ENCODE peak calls at places on chromosomes 12 and 14, in five cellular contexts. S, B, C, A and X are unnamed samples.

GRCh38 chr14:53952533-53952932 is 4.1 kb downstream of the BMP4 start:
- DNase-seq in S (no peak), B (peak; percentile 16), C (no peak), A (no peak), X (no peak)

GRCh38 chr12:69834566-69834965 is 9.5 kb downstream of the MYRFL start:
- DNase-seq in S (no peak), B (no peak), C (no peak), A (no peak), X (no peak)

GRCh38 chr12:73057428-73057827 is 785.3 kb downstream of the TRHDE start:
- DNase-seq in S (no peak), B (no peak), C (no peak), A (no peak), X (no peak)

GRCh38 chr12:128817115-128818015 is 6.4 kb downstream of the SLC15A4 start:
- DNase-seq in S (no peak), B (no peak), C (peak; percentile 71), A (peak; percentile 94), X (peak; percentile 38)

GRCh38 chr14:45680531-45680930 is 427.5 kb upstream of the MIS18BP1 start:
- DNase-seq in S (no peak), B (peak; percentile 11), C (no peak), A (no peak), X (peak; percentile 36)

GRCh38 chr12:108475396-108475795 is 39.7 kb upstream of the FICD start:
- DNase-seq in S (no peak), B (no peak), C (no peak), A (no peak), X (no peak)

GRCh38 chr14:67432088-67432564 is 20.2 kb upstream of the PLEK2 start:
- DNase-seq in S (no peak), B (no peak), C (no peak), A (no peak), X (no peak)

GRCh38 chr12:9064815-9065606 is 50.7 kb downstream of the A2M start:
- DNase-seq in S (no peak), B (peak; percentile 67), C (peak; percentile 71), A (peak; percentile 76), X (peak; percentile 57)

GRCh38 chr14:59018978-59019377 is 169.5 kb upstream of the DAAM1 start:
- DNase-seq in S (no peak), B (peak; percentile 53), C (no peak), A (no peak), X (no peak)

GRCh38 chr12:89529738-89530137 is 3.9 kb upstream of the POC1B start:
- DNase-seq in S (no peak), B (peak; percentile 74), C (no peak), A (no peak), X (no peak)

GRCh38 chr12:64695550-64695949 is 63.7 kb downstream of the GNS start:
- DNase-seq in S (no peak), B (no peak), C (no peak), A (no peak), X (no peak)

GRCh38 chr12:64694130-64695078 is 64.8 kb downstream of the GNS start:
- DNase-seq in S (no peak), B (no peak), C (no peak), A (no peak), X (no peak)

GRCh38 chr12:64688715-64689114 is 70.5 kb downstream of the GNS start:
- DNase-seq in S (no peak), B (no peak), C (no peak), A (no peak), X (no peak)

GRCh38 chr12:64691227-64691792 is 67.9 kb downstream of the GNS start:
- DNase-seq in S (no peak), B (no peak), C (no peak), A (no peak), X (no peak)

DNA sequence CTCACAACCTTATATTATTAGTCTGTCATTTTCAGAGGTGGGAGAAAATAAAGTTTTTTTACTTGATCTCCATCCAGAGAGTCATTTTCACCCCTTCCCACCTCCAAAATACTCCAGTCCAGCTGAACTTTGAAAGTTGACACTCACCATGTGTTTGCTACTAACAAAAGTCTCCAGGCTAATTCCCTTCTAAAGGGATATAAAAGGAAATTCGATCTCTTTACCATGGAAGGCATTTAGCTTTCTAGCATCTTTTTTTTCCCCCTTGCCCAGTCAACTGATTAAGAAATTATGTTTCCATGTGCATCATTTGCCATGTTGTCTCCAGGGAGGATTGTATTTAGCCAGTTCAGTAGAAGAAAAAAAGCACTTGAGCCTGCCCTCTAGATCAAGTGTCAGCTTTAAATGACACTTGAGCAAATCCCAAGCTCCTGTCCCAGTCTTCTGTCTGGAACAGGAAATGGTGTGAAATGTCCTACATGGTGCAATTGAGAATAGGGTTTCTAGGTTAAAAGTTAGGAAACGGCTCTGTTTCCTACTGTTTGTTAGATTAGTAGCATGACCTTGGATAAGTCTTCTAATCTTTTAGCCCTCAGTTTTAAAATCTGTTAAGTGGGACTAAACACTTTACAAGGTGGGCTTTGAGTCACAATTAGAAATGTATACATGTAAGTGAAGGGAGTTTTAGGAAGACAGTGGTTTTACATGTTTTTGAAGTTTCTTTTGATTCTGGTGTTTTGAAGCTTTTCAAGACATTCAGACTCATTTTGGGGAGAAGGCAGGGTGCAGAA is 67.2 kb downstream of the GNS start:
- DNase-seq in S (no peak), B (no peak), C (no peak), A (no peak), X (no peak)
- H3K27ac ChIP-seq in S (peak overlapping the region; percentile 41), B (no peak overlapping the region), C (no peak overlapping the region), A (no peak overlapping the region), X (no peak overlapping the region)

DNA sequence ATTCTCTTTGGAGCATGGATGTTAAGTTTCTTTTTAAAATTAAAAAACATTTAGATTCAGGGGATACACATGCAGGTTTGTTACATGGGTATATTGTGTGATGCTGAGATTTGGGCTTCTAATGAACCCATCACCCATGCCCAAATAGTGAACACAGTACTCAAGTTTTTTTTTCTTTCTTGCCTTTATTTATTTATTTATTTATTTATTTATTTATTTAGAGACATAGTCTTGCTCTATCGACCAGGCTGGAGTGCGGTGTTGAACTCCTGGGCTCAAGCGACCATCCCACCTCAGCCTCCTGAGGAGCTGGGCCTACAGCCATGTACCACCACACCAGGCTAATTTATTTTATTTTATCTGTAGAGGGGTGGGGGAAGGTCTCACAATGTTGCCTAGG is 2.2 kb upstream of the NCKAP1L start:
- DNase-seq in S (no peak), B (no peak), C (no peak), A (no peak), X (no peak)
- H3K27ac ChIP-seq in S (no peak overlapping the region), B (no peak overlapping the region), C (no peak overlapping the region), A (no peak overlapping the region), X (no peak overlapping the region)

DNA sequence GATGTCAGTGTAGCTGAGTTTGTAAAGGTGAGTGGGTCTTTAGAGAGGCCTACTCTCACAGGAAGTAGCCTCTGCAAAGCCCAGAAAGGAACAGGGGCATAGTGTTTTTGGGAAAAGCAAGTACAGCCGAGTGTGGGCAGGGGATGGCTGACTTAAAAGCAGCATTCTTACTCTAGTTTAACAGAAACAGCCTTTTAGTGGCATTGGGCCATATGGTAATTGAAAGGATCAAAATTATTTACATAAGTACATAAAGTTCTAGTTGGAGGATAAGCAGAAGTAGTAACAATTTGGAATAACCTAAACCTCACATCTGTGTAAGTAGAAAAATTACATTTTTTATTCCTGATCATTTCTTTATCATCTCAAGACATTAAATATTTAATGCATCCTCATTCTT is 49.1 kb downstream of the RASSF8 start:
- DNase-seq in S (no peak), B (no peak), C (no peak), A (no peak), X (no peak)
- H3K27ac ChIP-seq in S (no peak overlapping the region), B (no peak overlapping the region), C (no peak overlapping the region), A (no peak overlapping the region), X (no peak overlapping the region)

GRCh38 chr14:81220767-81221578 is at the start of gene GTF2A1:
- DNase-seq in S (peak; percentile 97), B (peak; percentile 95), C (peak; percentile 95), A (peak; percentile 94), X (peak; percentile 94)

GRCh38 chr14:81221579-81222102 is 882 bp upstream of the GTF2A1 start:
- DNase-seq in S (no peak), B (no peak), C (no peak), A (no peak), X (no peak)

GRCh38 chr14:81220488-81220766 is 332 bp downstream of the GTF2A1 start:
- DNase-seq in S (peak; percentile 7), B (no peak), C (no peak), A (no peak), X (no peak)

GRCh38 chr14:81224222-81224621 is 3.5 kb upstream of the GTF2A1 start:
- DNase-seq in S (no peak), B (no peak), C (no peak), A (no peak), X (no peak)

GRCh38 chr14:81222694-81223093 is 1.9 kb upstream of the GTF2A1 start:
- DNase-seq in S (no peak), B (no peak), C (no peak), A (no peak), X (no peak)
- H3K27ac ChIP-seq in S (no peak overlapping the region), B (no peak overlapping the region), C (no peak overlapping the region), A (no peak overlapping the region), X (no peak overlapping the region)

DNA sequence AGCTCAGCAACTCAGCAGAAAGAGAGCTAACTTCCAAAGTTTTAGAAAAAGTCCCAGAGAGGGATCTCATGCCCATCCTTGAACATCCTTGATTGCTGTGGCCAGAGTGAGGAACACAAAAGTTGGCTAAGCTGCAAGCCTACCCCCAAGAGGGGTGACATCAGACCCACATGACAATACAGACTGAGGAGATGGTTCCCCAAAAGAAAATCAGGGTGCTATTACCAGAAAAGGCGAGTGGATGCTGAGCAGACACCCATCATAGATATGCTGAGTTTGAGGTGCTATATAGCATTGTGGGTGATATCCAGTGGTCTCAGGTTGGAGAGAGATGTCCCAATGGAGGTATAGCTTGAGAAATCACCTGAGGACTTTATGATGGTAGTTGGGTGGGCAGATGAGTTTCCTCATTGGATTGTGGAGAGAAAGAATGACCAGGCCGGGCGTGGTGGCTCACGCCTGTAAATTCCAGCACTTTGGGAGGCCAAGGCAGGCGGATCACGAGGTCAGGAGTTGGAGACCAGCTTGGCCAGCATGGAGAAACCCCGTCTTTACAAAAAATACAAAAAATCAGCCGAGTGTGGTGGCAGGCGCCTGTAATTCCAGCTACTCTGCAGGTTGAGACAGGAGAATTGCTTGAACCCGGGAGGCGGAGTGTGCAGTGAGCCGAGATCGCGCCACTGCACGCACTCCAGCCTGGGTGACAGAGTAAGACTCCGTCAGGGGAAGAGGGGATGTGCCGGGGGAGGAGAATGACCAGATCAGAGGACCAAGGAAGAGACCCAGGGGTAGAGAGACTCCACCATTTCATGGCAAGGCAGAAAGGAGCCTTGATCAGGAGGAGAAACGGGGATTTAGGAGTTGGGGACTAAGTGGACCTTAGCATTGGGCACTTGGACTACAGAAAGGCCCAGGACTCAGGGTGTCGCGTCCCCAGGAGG is 881 bp upstream of the PCK2 start:
- DNase-seq in S (no peak), B (no peak), C (no peak), A (no peak), X (no peak)
- H3K27ac ChIP-seq in S (peak overlapping the region; percentile 84), B (no peak overlapping the region), C (peak overlapping the region; percentile 85), A (peak overlapping the region; percentile 88), X (no peak overlapping the region)

DNA sequence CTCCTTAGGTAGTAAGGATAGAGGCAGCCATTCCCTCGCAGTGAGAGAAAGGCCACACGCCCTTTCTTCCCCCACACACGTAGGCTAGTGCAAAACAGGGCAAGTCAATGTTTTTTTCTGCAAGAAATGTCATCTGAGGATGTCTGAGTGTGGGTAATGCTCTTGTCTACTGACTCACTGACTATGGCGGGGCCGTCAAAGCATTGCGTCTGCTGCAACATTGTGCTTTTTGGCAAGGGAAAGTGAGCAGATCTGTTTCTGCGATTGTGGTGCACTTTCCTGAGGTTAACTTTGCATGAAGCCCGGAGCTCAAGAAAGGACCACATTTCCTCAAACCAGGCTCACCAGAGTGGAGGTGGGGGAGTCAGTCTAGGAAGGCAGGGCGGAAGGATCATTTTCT is 181.6 kb upstream of the GZMB start:
- DNase-seq in S (no peak), B (no peak), C (no peak), A (no peak), X (no peak)
- H3K27ac ChIP-seq in S (no peak overlapping the region), B (no peak overlapping the region), C (peak overlapping the region; percentile 60), A (no peak overlapping the region), X (no peak overlapping the region)

GRCh38 chr12:127811988-127812387 is 455.0 kb upstream of the TMEM132C start:
- DNase-seq in S (no peak), B (no peak), C (peak; percentile 69), A (no peak), X (no peak)
- H3K27ac ChIP-seq in S (no peak overlapping the region), B (no peak overlapping the region), C (peak overlapping the region; percentile 3), A (no peak overlapping the region), X (peak overlapping the region; percentile 28)